ENCODE peak calls at places on chromosomes 16 and 17, in four cellular contexts. One of them, this sample, is unnamed.

GRCh38 chr17:3683054-3683511 is 12.9 kb downstream of the P2RX5 start:
- DNase-seq in IMR-90: no peak
- DNase-seq in K562: peak
- DNase-seq in HepG2: peak
- DNase-seq in this sample: peak

GRCh38 chr16:59573528-59574271 is 839.6 kb upstream of the GOT2 start:
- DNase-seq in IMR-90: peak
- DNase-seq in K562: no peak
- DNase-seq in HepG2: no peak
- DNase-seq in this sample: peak

GRCh38 chr16:56510544-56510943 is 9.3 kb downstream of the BBS2 start:
- DNase-seq in IMR-90: no peak
- DNase-seq in K562: no peak
- DNase-seq in HepG2: no peak
- DNase-seq in this sample: no peak

GRCh38 chr17:10106067-10106466 is 92.3 kb downstream of the GAS7 start:
- DNase-seq in IMR-90: no peak
- DNase-seq in K562: no peak
- DNase-seq in HepG2: no peak
- DNase-seq in this sample: no peak

GRCh38 chr17:1627987-1628855 is at the start of gene SLC43A2:
- DNase-seq in IMR-90: peak
- DNase-seq in K562: peak
- DNase-seq in HepG2: peak
- DNase-seq in this sample: peak

GRCh38 chr16:77288222-77288621 is 89.0 kb downstream of the SYCE1L start:
- DNase-seq in IMR-90: peak
- DNase-seq in K562: no peak
- DNase-seq in HepG2: no peak
- DNase-seq in this sample: peak

GRCh38 chr16:9212621-9213020 is 121.2 kb downstream of the HAPSTR1 start:
- DNase-seq in IMR-90: no peak
- DNase-seq in K562: no peak
- DNase-seq in HepG2: no peak
- DNase-seq in this sample: no peak

GRCh38 chr16:49924078-49924477 is 68.2 kb upstream of the ZNF423 start:
- DNase-seq in IMR-90: no peak
- DNase-seq in K562: peak
- DNase-seq in HepG2: no peak
- DNase-seq in this sample: peak

GRCh38 chr17:75856062-75856681 is 1.0 kb upstream of the WBP2 start:
- DNase-seq in IMR-90: peak
- DNase-seq in K562: no peak
- DNase-seq in HepG2: peak
- DNase-seq in this sample: peak

GRCh38 chr16:17382949-17383348 is 87.8 kb downstream of the XYLT1 start:
- DNase-seq in IMR-90: no peak
- DNase-seq in K562: no peak
- DNase-seq in HepG2: no peak
- DNase-seq in this sample: no peak

GRCh38 chr16:48271728-48272127 is 24.4 kb upstream of the ABCC11 start:
- DNase-seq in IMR-90: peak
- DNase-seq in K562: no peak
- DNase-seq in HepG2: no peak
- DNase-seq in this sample: no peak

GRCh38 chr17:35786941-35787432 is 8.5 kb downstream of the MMP28 start:
- DNase-seq in IMR-90: peak
- DNase-seq in K562: no peak
- DNase-seq in HepG2: no peak
- DNase-seq in this sample: peak

GRCh38 chr17:47775181-47775580 is 42.1 kb downstream of the TBX21 start:
- DNase-seq in IMR-90: no peak
- DNase-seq in K562: no peak
- DNase-seq in HepG2: no peak
- DNase-seq in this sample: no peak

GRCh38 chr17:75901727-75902126 is 3.0 kb downstream of the MRPL38 start:
- DNase-seq in IMR-90: no peak
- DNase-seq in K562: no peak
- DNase-seq in HepG2: no peak
- DNase-seq in this sample: no peak

GRCh38 chr17:9576521-9577401 is at the start of gene CFAP52:
- DNase-seq in IMR-90: peak
- DNase-seq in K562: peak
- DNase-seq in HepG2: peak
- DNase-seq in this sample: peak

GRCh38 chr16:4320030-4320429 is 4.2 kb downstream of the GLIS2 start:
- DNase-seq in IMR-90: no peak
- DNase-seq in K562: no peak
- DNase-seq in HepG2: no peak
- DNase-seq in this sample: no peak

GRCh38 chr17:82664701-82665182 is 16.5 kb upstream of the WDR45B start:
- DNase-seq in IMR-90: no peak
- DNase-seq in K562: no peak
- DNase-seq in HepG2: no peak
- DNase-seq in this sample: no peak

GRCh38 chr16:85582177-85582888 is 30.8 kb upstream of the GSE1 start:
- DNase-seq in IMR-90: no peak
- DNase-seq in K562: no peak
- DNase-seq in HepG2: no peak
- DNase-seq in this sample: no peak

GRCh38 chr16:31135535-31136286 is at the start of gene PRSS8:
- DNase-seq in IMR-90: no peak
- DNase-seq in K562: peak
- DNase-seq in HepG2: no peak
- DNase-seq in this sample: no peak

GRCh38 chr16:22147853-22148252 is 14.5 kb upstream of the SDR42E2 start:
- DNase-seq in IMR-90: no peak
- DNase-seq in K562: no peak
- DNase-seq in HepG2: no peak
- DNase-seq in this sample: no peak

GRCh38 chr17:29980261-29980660 is 38.8 kb downstream of the EFCAB5 start:
- DNase-seq in IMR-90: no peak
- DNase-seq in K562: no peak
- DNase-seq in HepG2: no peak
- DNase-seq in this sample: no peak

GRCh38 chr16:78593352-78593751 is 493.9 kb downstream of the WWOX start:
- DNase-seq in IMR-90: no peak
- DNase-seq in K562: no peak
- DNase-seq in HepG2: peak
- DNase-seq in this sample: no peak

GRCh38 chr17:76179496-76180467 is 38.7 kb upstream of the FOXJ1 start:
- DNase-seq in IMR-90: peak
- DNase-seq in K562: peak
- DNase-seq in HepG2: no peak
- DNase-seq in this sample: peak

GRCh38 chr16:50942143-50942542 is 200.3 kb downstream of the CYLD start:
- DNase-seq in IMR-90: no peak
- DNase-seq in K562: no peak
- DNase-seq in HepG2: no peak
- DNase-seq in this sample: no peak

GRCh38 chr16:50939356-50939755 is 197.5 kb downstream of the CYLD start:
- DNase-seq in IMR-90: no peak
- DNase-seq in K562: no peak
- DNase-seq in HepG2: no peak
- DNase-seq in this sample: no peak

GRCh38 chr16:50941651-50942050 is 199.8 kb downstream of the CYLD start:
- DNase-seq in IMR-90: no peak
- DNase-seq in K562: no peak
- DNase-seq in HepG2: no peak
- DNase-seq in this sample: no peak

GRCh38 chr16:50938923-50939322 is 197.0 kb downstream of the CYLD start:
- DNase-seq in IMR-90: no peak
- DNase-seq in K562: no peak
- DNase-seq in HepG2: peak
- DNase-seq in this sample: no peak

GRCh38 chr16:50940275-50940854 is 198.5 kb downstream of the CYLD start:
- DNase-seq in IMR-90: no peak
- DNase-seq in K562: no peak
- DNase-seq in HepG2: no peak
- DNase-seq in this sample: no peak
- TF ChIP-seq MAZ in IMR-90: no peak
- TF ChIP-seq MAZ in K562: no peak
- TF ChIP-seq MAZ in HepG2: no peak
- TF ChIP-seq MAZ in this sample: no peak

DNA sequence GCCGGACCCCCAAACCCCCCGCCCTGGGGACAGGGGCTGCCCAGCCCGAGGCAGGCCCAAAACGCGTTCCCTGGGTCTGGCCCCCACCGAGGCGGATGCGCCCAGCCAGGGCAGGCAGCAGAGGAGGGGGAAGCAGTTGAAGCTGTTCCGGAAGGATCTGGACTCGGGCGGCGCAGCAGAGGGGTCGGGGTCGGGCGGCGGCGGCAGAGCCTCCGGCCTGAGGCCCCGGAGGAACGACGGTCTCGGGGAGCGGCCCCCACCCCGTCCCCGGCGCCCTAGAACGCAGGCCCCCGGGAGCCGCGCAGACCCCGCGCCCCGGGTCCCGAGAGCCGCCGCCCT is 22.9 kb upstream of the ZFPM1 start:
- DNase-seq in IMR-90: no peak
- DNase-seq in K562: no peak
- DNase-seq in HepG2: no peak
- DNase-seq in this sample: no peak
- H3K27ac ChIP-seq in IMR-90: no peak
- H3K27ac ChIP-seq in K562: no peak
- H3K27ac ChIP-seq in HepG2: no peak
- H3K27ac ChIP-seq in this sample: no peak

GRCh38 chr16:73384561-73384960 is 336.6 kb upstream of the ZFHX3 start:
- DNase-seq in IMR-90: no peak
- DNase-seq in K562: no peak
- DNase-seq in HepG2: no peak
- DNase-seq in this sample: no peak

GRCh38 chr16:73382921-73383594 is 335.1 kb upstream of the ZFHX3 start:
- DNase-seq in IMR-90: no peak
- DNase-seq in K562: no peak
- DNase-seq in HepG2: no peak
- DNase-seq in this sample: no peak

GRCh38 chr16:73387979-73388378 is 340.1 kb upstream of the ZFHX3 start:
- DNase-seq in IMR-90: no peak
- DNase-seq in K562: no peak
- DNase-seq in HepG2: no peak
- DNase-seq in this sample: no peak

GRCh38 chr16:73389075-73389474 is 341.1 kb upstream of the ZFHX3 start:
- DNase-seq in IMR-90: no peak
- DNase-seq in K562: no peak
- DNase-seq in HepG2: no peak
- DNase-seq in this sample: no peak

DNA sequence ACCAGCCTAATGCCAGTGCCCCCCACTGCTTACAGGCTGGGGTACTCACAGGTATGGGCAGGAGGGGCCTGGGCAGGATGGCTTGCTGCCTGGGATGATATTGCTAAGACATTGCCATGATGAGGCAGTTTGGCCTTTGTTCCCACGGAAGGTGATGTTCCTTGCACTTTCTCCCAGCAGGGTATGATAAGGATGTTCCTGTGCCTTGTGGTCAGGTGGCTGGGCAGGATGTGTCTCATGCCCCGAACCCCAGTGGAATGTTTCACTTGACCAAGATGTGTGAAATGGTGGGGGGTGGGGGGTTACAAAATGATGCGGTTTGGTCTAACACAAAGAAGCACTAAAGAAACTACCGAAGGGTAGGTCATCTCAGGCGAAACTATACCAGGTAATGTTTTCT is 337.8 kb upstream of the ZFHX3 start:
- DNase-seq in IMR-90: no peak
- DNase-seq in K562: no peak
- DNase-seq in HepG2: no peak
- DNase-seq in this sample: no peak
- TF ChIP-seq MAZ in IMR-90: no peak
- TF ChIP-seq MAZ in K562: no peak
- TF ChIP-seq MAZ in HepG2: no peak
- TF ChIP-seq MAZ in this sample: no peak

DNA sequence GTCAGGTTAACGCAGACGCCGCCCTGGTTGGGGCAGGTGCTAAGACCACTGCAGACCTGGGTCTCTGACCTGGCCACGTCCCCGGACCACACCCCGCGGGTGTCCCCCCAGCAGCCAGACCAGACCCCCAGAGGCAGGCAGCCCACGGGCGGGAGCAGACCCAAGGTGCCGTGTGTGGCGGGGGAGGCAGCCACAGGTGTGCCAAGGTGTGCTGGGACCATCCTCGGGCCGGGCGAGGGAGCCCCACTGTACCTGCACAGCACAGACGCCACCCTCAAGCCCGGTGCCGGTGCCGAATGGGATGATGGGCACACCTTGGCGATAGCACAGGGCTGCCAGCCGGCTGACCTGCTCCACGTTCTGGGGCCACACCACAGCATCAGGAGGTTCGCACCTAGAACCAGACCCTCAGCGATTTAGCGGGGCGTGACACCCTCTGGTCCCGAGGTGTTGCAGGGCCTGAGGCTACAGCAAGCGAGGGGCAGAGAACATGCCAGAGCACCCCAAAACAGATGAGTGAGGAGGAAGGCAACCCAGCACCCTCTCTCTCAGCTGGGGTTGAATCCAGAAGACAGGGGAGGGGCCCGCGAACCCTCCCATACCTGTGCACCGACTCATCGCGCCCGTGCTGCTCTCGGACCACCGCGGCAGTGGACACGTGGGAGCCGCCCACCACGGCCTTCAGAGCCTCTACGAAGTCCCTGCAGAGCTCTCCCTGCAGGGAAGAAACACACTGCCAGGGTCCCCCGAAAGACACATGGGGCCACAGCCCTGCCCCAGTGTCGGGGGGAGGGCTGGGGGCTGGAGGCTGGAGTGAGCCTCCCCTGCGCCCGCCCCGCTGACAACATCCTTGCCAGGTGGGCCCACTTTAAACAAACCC is 1.4 kb downstream of the LDHD start:
- DNase-seq in IMR-90: no peak
- DNase-seq in K562: no peak
- DNase-seq in HepG2: no peak
- DNase-seq in this sample: no peak
- H3K27ac ChIP-seq in IMR-90: no peak
- H3K27ac ChIP-seq in K562: peak
- H3K27ac ChIP-seq in HepG2: no peak
- H3K27ac ChIP-seq in this sample: no peak

DNA sequence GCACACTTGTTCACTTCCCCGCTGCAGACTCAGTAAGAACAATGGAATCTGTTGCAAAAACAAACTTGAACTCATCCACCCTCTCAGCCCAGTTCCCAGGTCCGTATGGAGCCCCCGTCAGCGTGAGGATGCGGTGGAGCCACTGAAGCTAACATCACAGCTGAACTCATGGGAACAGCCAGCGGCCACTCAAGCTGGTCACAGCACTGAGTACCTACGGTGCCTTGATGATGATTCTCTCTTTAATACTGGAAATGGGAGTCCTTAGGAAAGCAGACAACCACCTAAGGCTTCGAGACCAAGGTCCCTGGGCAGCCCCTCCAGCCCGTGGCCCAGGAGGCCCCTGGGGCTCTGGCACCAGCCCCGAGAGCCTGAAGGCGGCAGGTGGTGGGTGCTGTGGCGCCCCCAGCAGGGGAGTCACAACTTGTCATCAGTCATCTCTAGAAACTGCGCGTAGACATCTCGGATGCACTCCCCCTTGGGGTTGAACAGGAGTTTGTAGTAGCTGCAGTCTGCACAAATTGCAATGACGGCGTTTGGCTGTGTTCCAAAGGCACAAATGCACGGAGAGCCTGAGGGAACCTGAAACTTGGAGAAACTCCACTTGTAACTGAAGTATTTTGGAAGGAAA is 31.0 kb upstream of the RHOT1 start:
- DNase-seq in IMR-90: peak
- DNase-seq in K562: peak
- DNase-seq in HepG2: peak
- DNase-seq in this sample: no peak
- TF ChIP-seq MAZ in IMR-90: no peak
- TF ChIP-seq MAZ in K562: no peak
- TF ChIP-seq MAZ in HepG2: no peak
- TF ChIP-seq MAZ in this sample: no peak

GRCh38 chr16:2015947-2016208 is 3.7 kb upstream of the NPW start:
- DNase-seq in IMR-90: no peak
- DNase-seq in K562: no peak
- DNase-seq in HepG2: no peak
- DNase-seq in this sample: no peak
- H3K27ac ChIP-seq in IMR-90: no peak
- H3K27ac ChIP-seq in K562: no peak
- H3K27ac ChIP-seq in HepG2: no peak
- H3K27ac ChIP-seq in this sample: peak

This sample was measured in A549.